ENCODE peak calls at places on chromosomes 2 and 18, in five cellular contexts. C is WTC11, K is K562, F is HepG2, B is GM12878. E is an unnamed sample.

GRCh38 chr18:49170145-49170544 is 219.4 kb upstream of the SMAD7 start:
- DNase-seq in C (no peak), K (no peak), F (no peak), B (no peak), E (no peak)

GRCh38 chr2:53767405-53768232 is at the start of gene CHAC2:
- DNase-seq in C (peak), K (peak), F (peak), B (peak), E (peak)

GRCh38 chr2:55482186-55482945 is 37.2 kb upstream of the CFAP36 start:
- DNase-seq in C (no peak), K (no peak), F (no peak), B (no peak), E (peak)

GRCh38 chr2:240278661-240279060 is 138.2 kb upstream of the OTOS start:
- DNase-seq in C (no peak), K (no peak), F (no peak), B (no peak), E (no peak)

GRCh38 chr2:140600116-140600515 is 1530.7 kb downstream of the LRP1B start:
- DNase-seq in C (no peak), K (no peak), F (no peak), B (no peak), E (no peak)

GRCh38 chr2:113390133-113390849 is 47.2 kb upstream of the ZNG1B start:
- DNase-seq in C (peak), K (peak), F (peak), B (peak), E (peak)

GRCh38 chr18:59011786-59012185 is 127.9 kb upstream of the SEC11C start:
- DNase-seq in C (no peak), K (no peak), F (no peak), B (no peak), E (no peak)

GRCh38 chr18:46573156-46573555 is 83.9 kb downstream of the LOXHD1 start:
- DNase-seq in C (no peak), K (no peak), F (no peak), B (no peak), E (no peak)

GRCh38 chr2:196182439-196183171 is 11.2 kb upstream of the STK17B start:
- DNase-seq in C (no peak), K (no peak), F (no peak), B (peak), E (no peak)

GRCh38 chr18:36899289-36899688 is 70.4 kb downstream of the KIAA1328 start:
- DNase-seq in C (no peak), K (peak), F (peak), B (no peak), E (peak)

DNA sequence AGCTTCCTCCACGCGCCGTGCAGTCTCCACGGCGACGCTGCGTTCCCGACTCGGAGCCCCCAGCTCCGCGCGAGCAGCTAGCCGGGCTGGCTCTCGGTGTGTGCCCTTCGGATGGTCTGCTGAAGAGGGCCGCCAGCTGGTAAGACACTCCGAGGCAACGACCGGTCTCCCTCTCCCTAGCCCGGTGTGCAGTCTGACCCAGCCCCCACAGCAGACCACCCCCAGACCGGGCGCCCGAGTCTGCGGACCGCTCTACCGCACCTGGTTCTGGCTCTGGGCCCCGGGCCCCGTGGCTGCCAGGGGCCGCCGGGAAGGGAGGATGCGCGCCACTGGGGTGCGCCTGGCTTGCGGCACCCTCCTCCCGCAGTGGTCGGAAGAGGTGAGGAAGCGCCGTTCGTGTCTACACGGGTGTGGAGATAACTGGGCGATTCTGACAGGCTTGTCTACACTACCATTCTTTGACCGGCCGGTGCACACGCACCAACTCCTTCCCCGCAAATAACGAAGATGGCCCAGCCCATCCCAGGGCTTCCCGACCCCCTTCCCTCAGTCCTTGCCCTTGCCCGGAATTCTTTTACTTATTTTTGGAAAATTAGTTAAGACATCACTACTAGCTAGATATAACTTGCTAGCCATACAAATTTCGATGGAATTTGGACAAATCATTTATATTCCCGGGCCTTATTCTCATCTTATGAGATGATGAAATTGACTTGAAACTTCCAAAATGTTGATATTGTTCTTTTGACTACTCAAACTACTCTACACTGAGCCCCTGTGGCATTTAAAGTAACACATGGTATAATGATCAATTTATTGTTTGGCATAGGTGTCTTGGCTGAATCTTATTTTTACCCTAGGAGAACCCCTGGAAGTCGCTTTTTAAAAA is 1.1 kb downstream of the ERICH2 start:
- DNase-seq in C (peak), K (peak), F (peak), B (no peak), E (peak)
- TF ChIP-seq SP1 in C (no peak), K (peak), F (no peak), B (no peak), E (no peak)

GRCh38 chr18:32391126-32391525 is 79.6 kb downstream of the GAREM1 start:
- DNase-seq in C (no peak), K (no peak), F (no peak), B (no peak), E (no peak)

GRCh38 chr18:32393407-32393806 is 77.3 kb downstream of the GAREM1 start:
- DNase-seq in C (no peak), K (no peak), F (no peak), B (no peak), E (no peak)

GRCh38 chr18:32386466-32386865 is 84.2 kb downstream of the GAREM1 start:
- DNase-seq in C (no peak), K (no peak), F (no peak), B (no peak), E (no peak)

GRCh38 chr18:32389191-32389590 is 81.5 kb downstream of the GAREM1 start:
- DNase-seq in C (no peak), K (no peak), F (no peak), B (no peak), E (no peak)

DNA sequence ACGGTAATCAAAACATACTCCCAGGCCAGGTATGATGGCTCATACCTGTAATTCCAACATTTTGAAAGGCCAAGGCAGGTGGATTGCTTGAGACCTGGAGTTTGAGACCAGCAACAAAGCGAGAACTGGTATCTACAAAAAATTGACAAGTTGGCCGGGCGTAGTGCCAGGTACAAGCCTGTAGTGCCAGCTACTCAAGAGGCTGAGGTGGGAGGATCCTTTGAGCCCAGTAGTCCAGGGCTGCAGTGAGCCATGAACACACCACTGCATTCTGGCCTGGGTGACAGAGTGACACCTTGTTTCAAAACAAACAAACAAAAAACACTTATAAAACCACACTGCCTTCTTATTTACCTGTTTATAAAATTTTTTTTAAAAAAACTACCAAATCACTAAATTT is 80.8 kb downstream of the GAREM1 start:
- DNase-seq in C (no peak), K (no peak), F (no peak), B (no peak), E (no peak)
- TF ChIP-seq SP1 in C (no peak), K (no peak), F (no peak), B (no peak), E (no peak)

GRCh38 chr18:29157057-29157780 is 980.3 kb upstream of the CDH2 start:
- DNase-seq in C (no peak), K (no peak), F (no peak), B (no peak), E (no peak)

GRCh38 chr18:29157905-29158304 is 981.0 kb upstream of the CDH2 start:
- DNase-seq in C (no peak), K (no peak), F (no peak), B (no peak), E (no peak)

GRCh38 chr18:29154758-29155725 is 978.1 kb upstream of the CDH2 start:
- DNase-seq in C (no peak), K (no peak), F (no peak), B (no peak), E (no peak)

GRCh38 chr18:29154196-29154757 is 977.3 kb upstream of the CDH2 start:
- DNase-seq in C (no peak), K (no peak), F (no peak), B (no peak), E (no peak)

GRCh38 chr18:29156531-29156930 is 979.6 kb upstream of the CDH2 start:
- DNase-seq in C (no peak), K (no peak), F (no peak), B (no peak), E (no peak)
- TF ChIP-seq SP1 in C (no peak), K (no peak), F (no peak), B (no peak), E (no peak)

GRCh38 chr2:9211496-9211895 is 4.9 kb downstream of the ASAP2 start:
- DNase-seq in C (no peak), K (no peak), F (no peak), B (no peak), E (no peak)
- TF ChIP-seq SP1 in C (no peak), K (no peak), F (no peak), B (no peak), E (no peak)

GRCh38 chr18:41077076-41077475 is 878.0 kb upstream of the PIK3C3 start:
- DNase-seq in C (no peak), K (no peak), F (no peak), B (no peak), E (no peak)

GRCh38 chr18:41072946-41073345 is 882.1 kb upstream of the PIK3C3 start:
- DNase-seq in C (no peak), K (no peak), F (no peak), B (no peak), E (no peak)

GRCh38 chr18:41071826-41072225 is 883.2 kb upstream of the PIK3C3 start:
- DNase-seq in C (no peak), K (no peak), F (no peak), B (no peak), E (no peak)

GRCh38 chr18:41075212-41075611 is 879.8 kb upstream of the PIK3C3 start:
- DNase-seq in C (no peak), K (no peak), F (no peak), B (no peak), E (no peak)

DNA sequence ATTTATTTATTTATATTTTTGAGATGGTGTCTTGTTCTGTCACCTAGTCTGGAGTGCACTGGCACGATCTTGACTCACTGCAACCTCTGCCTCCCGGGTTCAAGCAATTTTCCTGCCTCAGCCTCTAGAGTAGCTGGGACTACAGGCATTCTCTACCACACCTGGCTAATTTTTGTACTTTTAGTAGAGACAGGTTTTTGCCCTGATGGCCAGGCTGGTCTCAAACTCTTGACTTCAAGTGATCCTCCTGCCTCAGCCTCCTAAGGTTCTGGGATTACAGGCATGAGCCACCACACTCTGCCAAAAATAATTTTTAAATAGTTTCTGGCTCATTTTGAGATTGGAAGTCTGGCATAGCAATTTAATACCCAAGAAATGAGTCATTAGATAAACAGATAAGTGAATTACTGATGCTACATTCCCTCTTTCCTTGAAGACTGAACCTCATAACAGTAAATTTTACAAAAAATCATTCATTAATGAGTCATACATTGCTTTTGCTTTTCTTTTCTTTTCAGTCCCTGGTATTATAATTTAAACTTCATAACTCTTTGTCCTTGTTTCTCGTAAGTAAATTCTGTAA is 881.6 kb upstream of the PIK3C3 start:
- DNase-seq in C (no peak), K (no peak), F (no peak), B (no peak), E (no peak)
- TF ChIP-seq SP1 in C (no peak), K (no peak), F (no peak), B (no peak), E (no peak)

E was measured in HEK293T.